ENCODE peak calls at places on chromosomes 6 and 20, in five cellular contexts. J, P, U, G and R are unnamed samples. For H3K4me1, the result is how much of the 10 kb centered on the place peaks cover.

GRCh38 chr6:24431045-24431451 is 28.3 kb downstream of the MRS2 start:
- DNase-seq in J (peak), P (no peak), U (no peak), G (peak), R (peak)

GRCh38 chr6:36029464-36029863 is 1.9 kb downstream of the MAPK14 start:
- DNase-seq in J (peak), P (no peak), U (no peak), G (no peak), R (no peak)

GRCh38 chr6:24480705-24481104 is 8.7 kb downstream of the GPLD1 start:
- DNase-seq in J (no peak), P (no peak), U (no peak), G (no peak), R (no peak)

GRCh38 chr20:33415948-33416347 is 14.6 kb upstream of the CDK5RAP1 start:
- DNase-seq in J (peak), P (no peak), U (peak), G (peak), R (peak)

GRCh38 chr6:42923656-42924055 is 5.6 kb upstream of the CNPY3 start:
- DNase-seq in J (no peak), P (no peak), U (no peak), G (no peak), R (no peak)

GRCh38 chr6:130366011-130366963 is at the start of gene TMEM200A:
- DNase-seq in J (peak), P (no peak), U (peak), G (peak), R (peak)

GRCh38 chr20:59123011-59123676 is 40.5 kb upstream of the ZNF831 start:
- DNase-seq in J (no peak), P (no peak), U (no peak), G (no peak), R (no peak)

GRCh38 chr6:170073846-170074245 is 217.0 kb downstream of the DLL1 start:
- DNase-seq in J (no peak), P (no peak), U (no peak), G (no peak), R (no peak)

GRCh38 chr20:10578607-10579006 is 95.2 kb downstream of the JAG1 start:
- DNase-seq in J (peak), P (no peak), U (no peak), G (no peak), R (no peak)

GRCh38 chr6:108578595-108579038 is 17.9 kb downstream of the FOXO3 start:
- DNase-seq in J (peak), P (no peak), U (no peak), G (no peak), R (no peak)

GRCh38 chr6:80021131-80021530 is 16.7 kb downstream of the TTK start:
- DNase-seq in J (no peak), P (no peak), U (no peak), G (no peak), R (no peak)

GRCh38 chr6:52724041-52724405 is 39.3 kb downstream of the GSTA2 start:
- DNase-seq in J (peak), P (no peak), U (no peak), G (peak), R (no peak)

GRCh38 chr6:41531591-41532582 is 14.3 kb upstream of the FOXP4 start:
- DNase-seq in J (peak), P (no peak), U (no peak), G (peak), R (no peak)

GRCh38 chr6:142605922-142606321 is 304.1 kb downstream of the ADGRG6 start:
- DNase-seq in J (peak), P (no peak), U (no peak), G (no peak), R (no peak)

GRCh38 chr20:2738331-2738730 is 45.8 kb downstream of the EBF4 start:
- DNase-seq in J (no peak), P (no peak), U (no peak), G (no peak), R (no peak)

GRCh38 chr6:129753422-129753821 is 43.4 kb upstream of the ARHGAP18 start:
- DNase-seq in J (peak), P (no peak), U (no peak), G (peak), R (no peak)

GRCh38 chr6:61887425-61887824 is 398.6 kb downstream of the KHDRBS2 start:
- DNase-seq in J (no peak), P (no peak), U (no peak), G (no peak), R (peak)

GRCh38 chr20:52251137-52251700 is 59.6 kb upstream of the ZFP64 start:
- DNase-seq in J (no peak), P (no peak), U (no peak), G (no peak), R (no peak)

GRCh38 chr20:16028923-16029322 is 544.3 kb downstream of the KIF16B start:
- DNase-seq in J (no peak), P (no peak), U (no peak), G (no peak), R (no peak)

GRCh38 chr20:7959484-7959883 is 19.2 kb upstream of the HAO1 start:
- DNase-seq in J (no peak), P (no peak), U (no peak), G (no peak), R (no peak)

GRCh38 chr6:166515072-166515810 is 71.2 kb downstream of the RAMACL start:
- DNase-seq in J (peak), P (no peak), U (no peak), G (no peak), R (no peak)

GRCh38 chr6:130675072-130675471 is 152.1 kb upstream of the SMLR1 start:
- DNase-seq in J (peak), P (no peak), U (peak), G (no peak), R (no peak)

GRCh38 chr20:1373614-1374013 is 19.2 kb downstream of the FKBP1A start:
- DNase-seq in J (no peak), P (no peak), U (no peak), G (no peak), R (no peak)

GRCh38 chr20:31566658-31567379 is 38.3 kb upstream of the ID1 start:
- DNase-seq in J (no peak), P (no peak), U (peak), G (peak), R (no peak)

GRCh38 chr6:10369896-10370295 is 45.0 kb downstream of the TFAP2A start:
- DNase-seq in J (peak), P (no peak), U (no peak), G (no peak), R (no peak)

GRCh38 chr20:38211200-38212097 is 46.4 kb upstream of the TGM2 start:
- DNase-seq in J (no peak), P (no peak), U (no peak), G (no peak), R (no peak)

GRCh38 chr20:7196481-7196880 is 429.0 kb downstream of the BMP2 start:
- DNase-seq in J (no peak), P (no peak), U (no peak), G (no peak), R (no peak)

GRCh38 chr6:119129968-119130484 is 51.6 kb upstream of the FAM184A start:
- DNase-seq in J (peak), P (no peak), U (no peak), G (peak), R (no peak)

GRCh38 chr6:64012351-64013060 is 376.9 kb downstream of the PHF3 start:
- DNase-seq in J (peak), P (no peak), U (no peak), G (no peak), R (peak)

GRCh38 chr6:17630511-17631073 is 30.5 kb downstream of the FAM8A1 start:
- DNase-seq in J (peak), P (no peak), U (no peak), G (no peak), R (no peak)

GRCh38 chr20:1327241-1327653 is 1.7 kb downstream of the SDCBP2 start:
- DNase-seq in J (peak), P (no peak), U (no peak), G (peak), R (no peak)

GRCh38 chr6:12973302-12973865 is 256.8 kb downstream of the PHACTR1 start:
- DNase-seq in J (no peak), P (no peak), U (no peak), G (no peak), R (no peak)

GRCh38 chr6:110609101-110609500 is 132.7 kb upstream of the SLC22A16 start:
- DNase-seq in J (peak), P (no peak), U (no peak), G (no peak), R (no peak)

GRCh38 chr6:107665386-107665785 is 158.7 kb downstream of the SCML4 start:
- DNase-seq in J (peak), P (no peak), U (no peak), G (no peak), R (no peak)

GRCh38 chr20:57686931-57687652 is 22.7 kb downstream of the PMEPA1 start:
- DNase-seq in J (no peak), P (no peak), U (peak), G (peak), R (no peak)

GRCh38 chr6:12150812-12151432 is 138.8 kb downstream of the HIVEP1 start:
- DNase-seq in J (no peak), P (no peak), U (no peak), G (peak), R (peak)

GRCh38 chr6:147770221-147770620 is 261.7 kb downstream of the SAMD5 start:
- DNase-seq in J (no peak), P (no peak), U (no peak), G (no peak), R (no peak)

GRCh38 chr6:147779624-147780023 is 271.1 kb downstream of the SAMD5 start:
- DNase-seq in J (no peak), P (no peak), U (no peak), G (no peak), R (no peak)

GRCh38 chr6:147776631-147777030 is 268.1 kb downstream of the SAMD5 start:
- DNase-seq in J (no peak), P (no peak), U (no peak), G (no peak), R (no peak)

GRCh38 chr6:147772724-147773123 is 264.2 kb downstream of the SAMD5 start:
- DNase-seq in J (no peak), P (no peak), U (no peak), G (no peak), R (no peak)

GRCh38 chr6:147774856-147775255 is 266.4 kb downstream of the SAMD5 start:
- DNase-seq in J (no peak), P (no peak), U (no peak), G (no peak), R (peak)
- TF ChIP-seq CTCF in J (no peak), P (no peak), U (no peak), G (no peak), R (peak)

DNA sequence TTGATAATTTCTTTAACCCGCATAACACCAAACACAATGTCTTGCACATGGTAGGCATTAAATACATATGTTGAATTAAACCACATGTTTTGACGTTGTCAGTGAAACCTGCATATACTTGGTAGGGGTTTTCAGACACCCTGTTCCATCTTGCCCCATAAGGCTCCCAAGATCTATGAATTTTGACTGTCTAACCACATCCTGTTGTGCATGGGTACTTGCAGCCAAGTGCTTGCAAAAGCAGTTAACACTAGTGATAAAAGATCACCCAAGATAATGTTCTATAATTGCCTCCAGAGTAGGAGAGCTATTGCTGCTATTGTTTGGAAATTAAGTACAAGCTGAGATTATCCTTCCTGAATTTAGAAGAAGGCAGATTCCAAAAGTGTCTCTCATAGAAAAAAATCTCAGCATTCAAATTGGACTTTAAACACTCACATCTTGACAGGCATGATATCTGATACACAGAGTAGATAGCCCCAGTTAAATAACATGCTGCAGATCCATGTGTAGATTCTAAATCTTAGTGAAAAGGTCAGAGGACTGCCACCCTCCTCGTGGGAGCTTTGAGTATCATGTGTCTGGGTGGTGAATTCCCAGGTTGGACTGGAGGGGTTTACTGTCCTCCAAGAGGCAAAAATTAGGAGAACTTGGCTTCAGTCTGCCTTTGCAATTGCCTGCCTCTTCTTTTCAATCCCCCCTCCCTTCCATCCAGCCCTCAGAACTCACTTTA is 25.8 kb upstream of the CCN6 start:
- DNase-seq in J (no peak), P (no peak), U (no peak), G (no peak), R (no peak)
- H3K4me1 ChIP-seq in J (under half), P (under half), U (under half), G (under half), R (under half)

DNA sequence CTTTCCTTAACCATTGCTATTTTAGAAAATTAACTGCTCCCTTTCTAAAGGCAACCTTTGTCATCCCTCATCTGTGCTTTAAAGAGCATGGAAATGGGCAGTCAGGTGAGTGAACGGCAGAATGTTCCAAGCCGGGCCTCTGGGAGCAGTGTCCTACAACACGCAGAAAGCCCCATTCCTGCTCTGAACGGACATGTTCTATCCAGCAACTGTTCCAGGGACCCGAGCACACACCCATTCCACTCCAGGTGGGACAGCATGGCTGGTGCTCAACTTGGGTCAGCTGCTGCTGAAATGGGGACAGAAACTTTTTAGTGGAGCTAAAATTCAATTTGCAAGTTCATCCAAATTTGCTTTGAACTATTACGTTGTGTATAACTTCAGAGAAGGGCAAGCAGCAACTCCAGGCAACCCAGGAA is 26.7 kb downstream of the DIDO1 start:
- DNase-seq in J (no peak), P (no peak), U (no peak), G (no peak), R (peak)
- TF ChIP-seq CTCF in J (no peak), P (no peak), U (no peak), G (no peak), R (no peak)

GRCh38 chr6:73857341-73857890 is 161.4 kb downstream of the CD109 start:
- DNase-seq in J (no peak), P (no peak), U (no peak), G (no peak), R (no peak)

GRCh38 chr6:73854998-73855718 is 159.2 kb downstream of the CD109 start:
- DNase-seq in J (peak), P (no peak), U (no peak), G (peak), R (peak)

GRCh38 chr6:73858376-73858775 is 162.4 kb downstream of the CD109 start:
- DNase-seq in J (no peak), P (no peak), U (no peak), G (no peak), R (no peak)

GRCh38 chr6:73860303-73860702 is 164.3 kb downstream of the CD109 start:
- DNase-seq in J (no peak), P (no peak), U (no peak), G (no peak), R (no peak)
- H3K4me1 ChIP-seq in J (under half), P (under half), U (under half), G (under half), R (under half)